ENCODE peak calls at places on chromosomes 6 and 20, in eight cellular contexts. One of them, this sample, is unnamed.

GRCh38 chr6:108656834-108657233 is 96.1 kb downstream of the FOXO3 start:
- DNase-seq in activated T-cell treated with anti-CD3 and anti-CD28 coated beads, Interleukin-2, amount 50 U/mL, for 24 hours: no peak
- DNase-seq in Right ventricle myocardium superior: no peak
- DNase-seq in SW 1271: no peak
- DNase-seq in kidney tubule cell: peak; percentile 76
- DNase-seq in fibroblast of mammary gland: no peak
- DNase-seq in NCI-H69: peak; percentile 38
- DNase-seq in natural killer cell: no peak
- DNase-seq in this sample: no peak

GRCh38 chr6:156175971-156176421 is 601.2 kb upstream of the ARID1B start:
- DNase-seq in activated T-cell treated with anti-CD3 and anti-CD28 coated beads, Interleukin-2, amount 50 U/mL, for 24 hours: no peak
- DNase-seq in Right ventricle myocardium superior: peak; percentile 52
- DNase-seq in SW 1271: no peak
- DNase-seq in kidney tubule cell: peak; percentile 51
- DNase-seq in fibroblast of mammary gland: no peak
- DNase-seq in NCI-H69: peak; percentile 100
- DNase-seq in natural killer cell: no peak
- DNase-seq in this sample: no peak

GRCh38 chr6:107390056-107390455 is 69.3 kb downstream of the PDSS2 start:
- DNase-seq in activated T-cell treated with anti-CD3 and anti-CD28 coated beads, Interleukin-2, amount 50 U/mL, for 24 hours: no peak
- DNase-seq in Right ventricle myocardium superior: no peak
- DNase-seq in SW 1271: no peak
- DNase-seq in kidney tubule cell: no peak
- DNase-seq in fibroblast of mammary gland: no peak
- DNase-seq in NCI-H69: no peak
- DNase-seq in natural killer cell: no peak
- DNase-seq in this sample: no peak

GRCh38 chr20:49405062-49405683 is 77.3 kb downstream of the KCNB1 start:
- DNase-seq in activated T-cell treated with anti-CD3 and anti-CD28 coated beads, Interleukin-2, amount 50 U/mL, for 24 hours: no peak
- DNase-seq in Right ventricle myocardium superior: no peak
- DNase-seq in SW 1271: no peak
- DNase-seq in kidney tubule cell: no peak
- DNase-seq in fibroblast of mammary gland: no peak
- DNase-seq in NCI-H69: peak; percentile 71
- DNase-seq in natural killer cell: no peak
- DNase-seq in this sample: no peak

GRCh38 chr6:89035252-89036106 is 45.1 kb upstream of the PNRC1 start:
- DNase-seq in activated T-cell treated with anti-CD3 and anti-CD28 coated beads, Interleukin-2, amount 50 U/mL, for 24 hours: no peak
- DNase-seq in Right ventricle myocardium superior: peak; percentile 85
- DNase-seq in SW 1271: peak; percentile 81
- DNase-seq in kidney tubule cell: peak; percentile 97
- DNase-seq in fibroblast of mammary gland: peak; percentile 100
- DNase-seq in NCI-H69: peak; percentile 27
- DNase-seq in natural killer cell: no peak
- DNase-seq in this sample: peak; percentile 96

GRCh38 chr6:155066371-155066770 is 71.3 kb downstream of the TIAM2 start:
- DNase-seq in activated T-cell treated with anti-CD3 and anti-CD28 coated beads, Interleukin-2, amount 50 U/mL, for 24 hours: no peak
- DNase-seq in Right ventricle myocardium superior: no peak
- DNase-seq in SW 1271: no peak
- DNase-seq in kidney tubule cell: no peak
- DNase-seq in fibroblast of mammary gland: peak; percentile 19
- DNase-seq in NCI-H69: no peak
- DNase-seq in natural killer cell: no peak
- DNase-seq in this sample: peak; percentile 10

GRCh38 chr6:73011945-73012344 is 213.4 kb downstream of the KHDC1L start:
- DNase-seq in activated T-cell treated with anti-CD3 and anti-CD28 coated beads, Interleukin-2, amount 50 U/mL, for 24 hours: no peak
- DNase-seq in Right ventricle myocardium superior: no peak
- DNase-seq in SW 1271: no peak
- DNase-seq in kidney tubule cell: no peak
- DNase-seq in fibroblast of mammary gland: no peak
- DNase-seq in NCI-H69: peak; percentile 23
- DNase-seq in natural killer cell: no peak
- DNase-seq in this sample: no peak

GRCh38 chr20:50295762-50296449 is 105.3 kb downstream of the CEBPB start:
- DNase-seq in activated T-cell treated with anti-CD3 and anti-CD28 coated beads, Interleukin-2, amount 50 U/mL, for 24 hours: no peak
- DNase-seq in Right ventricle myocardium superior: peak; percentile 49
- DNase-seq in SW 1271: no peak
- DNase-seq in kidney tubule cell: no peak
- DNase-seq in fibroblast of mammary gland: no peak
- DNase-seq in NCI-H69: peak; percentile 86
- DNase-seq in natural killer cell: no peak
- DNase-seq in this sample: no peak

GRCh38 chr20:4898282-4898681 is 103.0 kb downstream of the SLC23A2 start:
- DNase-seq in activated T-cell treated with anti-CD3 and anti-CD28 coated beads, Interleukin-2, amount 50 U/mL, for 24 hours: no peak
- DNase-seq in Right ventricle myocardium superior: peak; percentile 67
- DNase-seq in SW 1271: no peak
- DNase-seq in kidney tubule cell: peak; percentile 91
- DNase-seq in fibroblast of mammary gland: peak; percentile 89
- DNase-seq in NCI-H69: peak; percentile 45
- DNase-seq in natural killer cell: no peak
- DNase-seq in this sample: peak; percentile 64

GRCh38 chr6:85641916-85642773 is 541 bp downstream of the SYNCRIP start:
- DNase-seq in activated T-cell treated with anti-CD3 and anti-CD28 coated beads, Interleukin-2, amount 50 U/mL, for 24 hours: peak; percentile 75
- DNase-seq in Right ventricle myocardium superior: peak; percentile 80
- DNase-seq in SW 1271: peak; percentile 34
- DNase-seq in kidney tubule cell: peak; percentile 49
- DNase-seq in fibroblast of mammary gland: peak; percentile 36
- DNase-seq in NCI-H69: peak; percentile 73
- DNase-seq in natural killer cell: peak; percentile 54
- DNase-seq in this sample: peak; percentile 41

GRCh38 chr6:51147756-51148155 is 329.1 kb downstream of the TFAP2B start:
- DNase-seq in activated T-cell treated with anti-CD3 and anti-CD28 coated beads, Interleukin-2, amount 50 U/mL, for 24 hours: no peak
- DNase-seq in Right ventricle myocardium superior: no peak
- DNase-seq in SW 1271: no peak
- DNase-seq in kidney tubule cell: peak; percentile 75
- DNase-seq in fibroblast of mammary gland: no peak
- DNase-seq in NCI-H69: peak; percentile 48
- DNase-seq in natural killer cell: no peak
- DNase-seq in this sample: no peak

GRCh38 chr6:82525775-82526515 is 162.3 kb downstream of the TPBG start:
- DNase-seq in activated T-cell treated with anti-CD3 and anti-CD28 coated beads, Interleukin-2, amount 50 U/mL, for 24 hours: no peak
- DNase-seq in Right ventricle myocardium superior: no peak
- DNase-seq in SW 1271: no peak
- DNase-seq in kidney tubule cell: no peak
- DNase-seq in fibroblast of mammary gland: no peak
- DNase-seq in NCI-H69: peak; percentile 36
- DNase-seq in natural killer cell: no peak
- DNase-seq in this sample: no peak

GRCh38 chr6:80637312-80637711 is 530.8 kb downstream of the BCKDHB start:
- DNase-seq in activated T-cell treated with anti-CD3 and anti-CD28 coated beads, Interleukin-2, amount 50 U/mL, for 24 hours: no peak
- DNase-seq in Right ventricle myocardium superior: no peak
- DNase-seq in SW 1271: no peak
- DNase-seq in kidney tubule cell: peak; percentile 10
- DNase-seq in fibroblast of mammary gland: peak; percentile 69
- DNase-seq in NCI-H69: no peak
- DNase-seq in natural killer cell: no peak
- DNase-seq in this sample: peak; percentile 45

GRCh38 chr6:168145747-168146596 is 67.0 kb upstream of the FRMD1 start:
- DNase-seq in activated T-cell treated with anti-CD3 and anti-CD28 coated beads, Interleukin-2, amount 50 U/mL, for 24 hours: no peak
- DNase-seq in Right ventricle myocardium superior: no peak
- DNase-seq in SW 1271: no peak
- DNase-seq in kidney tubule cell: no peak
- DNase-seq in fibroblast of mammary gland: no peak
- DNase-seq in NCI-H69: no peak
- DNase-seq in natural killer cell: peak; percentile 4
- DNase-seq in this sample: no peak

GRCh38 chr6:90765895-90766294 is 179.0 kb upstream of the MAP3K7 start:
- DNase-seq in activated T-cell treated with anti-CD3 and anti-CD28 coated beads, Interleukin-2, amount 50 U/mL, for 24 hours: no peak
- DNase-seq in Right ventricle myocardium superior: no peak
- DNase-seq in SW 1271: no peak
- DNase-seq in kidney tubule cell: no peak
- DNase-seq in fibroblast of mammary gland: no peak
- DNase-seq in NCI-H69: peak; percentile 85
- DNase-seq in natural killer cell: no peak
- DNase-seq in this sample: no peak

GRCh38 chr20:38844963-38845362 is 39.5 kb downstream of the PPP1R16B start:
- DNase-seq in activated T-cell treated with anti-CD3 and anti-CD28 coated beads, Interleukin-2, amount 50 U/mL, for 24 hours: no peak
- DNase-seq in Right ventricle myocardium superior: no peak
- DNase-seq in SW 1271: no peak
- DNase-seq in kidney tubule cell: no peak
- DNase-seq in fibroblast of mammary gland: no peak
- DNase-seq in NCI-H69: no peak
- DNase-seq in natural killer cell: no peak
- DNase-seq in this sample: no peak

This sample was measured in HCEC 1CT.